ENCODE peak calls at places on chromosomes 16 and 17, in eight cellular contexts. N, O, T, L, B, A, Q and C are unnamed samples.

GRCh38 chr17:2064980-2065785 is 10.3 kb downstream of the HIC1 start:
- DNase-seq in N (no peak), O (peak), T (peak), L (no peak), B (no peak), A (peak), Q (peak), C (no peak)

GRCh38 chr16:68265078-68265925 is 976 bp downstream of the SLC7A6 start:
- DNase-seq in N (peak), O (peak), T (no peak), L (peak), B (peak), A (peak), Q (peak), C (peak)

GRCh38 chr16:80092686-80093085 is 448.1 kb upstream of the DYNLRB2 start:
- DNase-seq in N (no peak), O (no peak), T (no peak), L (no peak), B (no peak), A (no peak), Q (no peak), C (no peak)

GRCh38 chr17:41308918-41309359 is at the start of gene KRTAP16-1:
- DNase-seq in N (peak), O (no peak), T (no peak), L (peak), B (no peak), A (no peak), Q (no peak), C (no peak)

GRCh38 chr16:31331141-31331764 is 23.7 kb upstream of the ITGAX start:
- DNase-seq in N (no peak), O (no peak), T (peak), L (peak), B (no peak), A (no peak), Q (no peak), C (no peak)

GRCh38 chr17:59547131-59547915 is 18.1 kb upstream of the DHX40 start:
- DNase-seq in N (no peak), O (no peak), T (no peak), L (no peak), B (no peak), A (no peak), Q (no peak), C (no peak)

GRCh38 chr16:69481901-69482341 is 57.5 kb downstream of the CYB5B start:
- DNase-seq in N (peak), O (peak), T (no peak), L (no peak), B (peak), A (peak), Q (peak), C (peak)

GRCh38 chr17:30808785-30809286 is 15.7 kb downstream of the CRLF3 start:
- DNase-seq in N (no peak), O (no peak), T (no peak), L (no peak), B (no peak), A (no peak), Q (no peak), C (no peak)

GRCh38 chr17:79776378-79777165 is 1.4 kb upstream of the CBX2 start:
- DNase-seq in N (peak), O (no peak), T (no peak), L (no peak), B (no peak), A (no peak), Q (no peak), C (peak)

GRCh38 chr17:146546-146945 is 9.2 kb downstream of the SCGB1C2 start:
- DNase-seq in N (no peak), O (peak), T (no peak), L (no peak), B (peak), A (no peak), Q (no peak), C (no peak)

GRCh38 chr17:48211787-48212186 is 104.2 kb downstream of the SNX11 start:
- DNase-seq in N (no peak), O (no peak), T (no peak), L (no peak), B (no peak), A (no peak), Q (no peak), C (no peak)

GRCh38 chr17:41186872-41187271 is 2.2 kb upstream of the KRTAP4-1 start:
- DNase-seq in N (peak), O (no peak), T (no peak), L (no peak), B (no peak), A (no peak), Q (no peak), C (no peak)

GRCh38 chr17:57986841-57987581 is 1.0 kb downstream of the VEZF1 start:
- DNase-seq in N (peak), O (peak), T (no peak), L (peak), B (peak), A (peak), Q (peak), C (peak)

GRCh38 chr16:53022374-53022773 is 30.3 kb downstream of the CHD9NB start:
- DNase-seq in N (no peak), O (no peak), T (no peak), L (no peak), B (peak), A (no peak), Q (peak), C (no peak)

GRCh38 chr17:59149051-59149450 is 5.9 kb downstream of the SKA2 start:
- DNase-seq in N (no peak), O (no peak), T (no peak), L (no peak), B (no peak), A (no peak), Q (no peak), C (no peak)

GRCh38 chr17:68624381-68624780 is 23.2 kb upstream of the FAM20A start:
- DNase-seq in N (no peak), O (no peak), T (no peak), L (no peak), B (no peak), A (no peak), Q (no peak), C (no peak)

GRCh38 chr17:57578608-57578990 is 166.5 kb downstream of the CCDC182 start:
- DNase-seq in N (no peak), O (no peak), T (no peak), L (no peak), B (no peak), A (no peak), Q (no peak), C (no peak)

GRCh38 chr16:78844682-78845081 is 745.2 kb downstream of the WWOX start:
- DNase-seq in N (no peak), O (no peak), T (no peak), L (no peak), B (peak), A (no peak), Q (no peak), C (no peak)

GRCh38 chr16:84692451-84692850 is 7.3 kb upstream of the USP10 start:
- DNase-seq in N (no peak), O (no peak), T (no peak), L (no peak), B (no peak), A (no peak), Q (no peak), C (no peak)

GRCh38 chr16:87895641-87896141 is 26.4 kb upstream of the SLC7A5 start:
- DNase-seq in N (no peak), O (no peak), T (no peak), L (peak), B (no peak), A (no peak), Q (peak), C (peak)

DNA sequence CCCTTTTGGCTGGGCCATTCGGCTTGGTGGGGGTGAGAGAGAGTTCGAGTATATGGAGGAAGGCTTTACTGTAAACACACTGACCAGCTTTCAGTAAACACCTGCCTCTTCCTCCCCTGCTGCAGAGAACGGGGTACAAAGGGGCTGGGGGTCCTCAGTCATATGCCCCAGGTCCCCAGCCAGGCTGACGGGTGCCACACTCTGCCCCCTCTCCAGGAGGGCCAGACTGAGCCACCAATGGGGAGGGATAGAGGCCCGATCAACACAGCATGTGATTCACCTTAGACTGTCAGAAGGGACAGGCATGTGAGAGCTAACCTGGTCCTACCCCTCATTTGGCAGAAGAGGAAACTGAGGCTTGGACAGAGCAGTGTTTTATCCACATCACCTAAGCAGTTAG is 13.0 kb downstream of the NHERF1 start:
- DNase-seq in N (no peak), O (no peak), T (no peak), L (no peak), B (no peak), A (no peak), Q (no peak), C (no peak)
- H3K27ac ChIP-seq in N (no peak), O (no peak), T (peak), L (peak), B (peak), A (no peak), Q (no peak), C (no peak)

GRCh38 chr17:82890339-82890730 is 50.5 kb upstream of the ZNF750 start:
- DNase-seq in N (peak), O (no peak), T (no peak), L (no peak), B (no peak), A (no peak), Q (no peak), C (peak)

GRCh38 chr17:82889496-82890338 is 49.9 kb upstream of the ZNF750 start:
- DNase-seq in N (peak), O (no peak), T (no peak), L (no peak), B (no peak), A (no peak), Q (peak), C (peak)

GRCh38 chr17:82887255-82888164 is 47.7 kb upstream of the ZNF750 start:
- DNase-seq in N (peak), O (no peak), T (no peak), L (no peak), B (no peak), A (no peak), Q (no peak), C (no peak)

GRCh38 chr17:82890926-82891678 is 51.3 kb upstream of the ZNF750 start:
- DNase-seq in N (peak), O (no peak), T (no peak), L (no peak), B (no peak), A (no peak), Q (no peak), C (no peak)

GRCh38 chr17:82888583-82889495 is 49.0 kb upstream of the ZNF750 start:
- DNase-seq in N (peak), O (peak), T (no peak), L (no peak), B (peak), A (no peak), Q (no peak), C (peak)
- H3K27ac ChIP-seq in N (peak), O (peak), T (no peak), L (no peak), B (peak), A (no peak), Q (peak), C (peak)

GRCh38 chr17:81858967-81859905 is 1.1 kb downstream of the P4HB start:
- DNase-seq in N (no peak), O (no peak), T (no peak), L (no peak), B (no peak), A (no peak), Q (no peak), C (no peak)
- H3K27ac ChIP-seq in N (no peak), O (peak), T (peak), L (peak), B (peak), A (peak), Q (peak), C (peak)

GRCh38 chr16:28494141-28494851 is at the start of gene APOBR:
- DNase-seq in N (peak), O (peak), T (peak), L (peak), B (peak), A (peak), Q (peak), C (peak)
- H3K27ac ChIP-seq in N (peak), O (no peak), T (peak), L (peak), B (peak), A (no peak), Q (peak), C (peak)

GRCh38 chr17:64077409-64077808 is 52.5 kb downstream of the ERN1 start:
- DNase-seq in N (peak), O (no peak), T (no peak), L (no peak), B (no peak), A (no peak), Q (no peak), C (peak)
- H3K27ac ChIP-seq in N (no peak), O (no peak), T (no peak), L (no peak), B (no peak), A (no peak), Q (no peak), C (peak)

DNA sequence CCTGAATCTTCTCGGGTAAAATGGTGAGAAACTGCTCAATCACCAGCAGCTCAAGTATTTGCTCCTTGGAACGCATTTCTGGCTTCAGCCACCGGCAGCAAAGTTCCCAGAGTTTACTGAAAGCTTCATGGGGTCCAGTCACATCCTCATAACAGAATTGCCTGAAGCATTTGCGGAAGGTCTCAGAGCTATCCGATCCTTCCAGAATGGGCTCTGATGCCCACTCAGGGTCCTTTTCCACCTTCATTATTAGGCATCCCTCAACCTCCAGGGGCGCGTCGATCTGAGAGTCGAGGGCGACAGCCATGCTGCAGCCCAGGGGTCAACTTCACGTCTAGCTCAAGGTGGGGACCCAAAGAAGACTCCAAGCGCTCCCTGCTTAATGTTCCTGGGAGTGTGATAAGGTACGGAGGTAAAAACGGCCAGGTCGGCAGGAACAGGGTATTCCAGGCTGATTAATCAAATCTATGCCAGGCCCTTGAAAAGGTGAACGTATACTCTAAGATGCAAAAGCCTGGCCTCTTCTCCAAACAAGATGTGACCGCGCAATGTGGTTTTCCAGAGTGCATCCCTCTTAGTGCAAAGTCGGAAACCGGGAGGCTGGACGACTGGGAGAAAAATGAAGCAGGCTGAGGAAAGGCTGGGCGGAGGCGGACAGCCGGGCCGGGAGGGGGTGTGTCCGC is 683 bp downstream of the ZKSCAN2 start:
- DNase-seq in N (no peak), O (no peak), T (no peak), L (no peak), B (no peak), A (no peak), Q (peak), C (peak)
- H3K27ac ChIP-seq in N (peak), O (peak), T (peak), L (peak), B (peak), A (peak), Q (peak), C (peak)

GRCh38 chr17:34361478-34362061 is 1.5 kb downstream of the CCL1 start:
- DNase-seq in N (peak), O (peak), T (peak), L (peak), B (peak), A (peak), Q (peak), C (peak)
- H3K27ac ChIP-seq in N (no peak), O (no peak), T (no peak), L (no peak), B (no peak), A (no peak), Q (no peak), C (no peak)

DNA sequence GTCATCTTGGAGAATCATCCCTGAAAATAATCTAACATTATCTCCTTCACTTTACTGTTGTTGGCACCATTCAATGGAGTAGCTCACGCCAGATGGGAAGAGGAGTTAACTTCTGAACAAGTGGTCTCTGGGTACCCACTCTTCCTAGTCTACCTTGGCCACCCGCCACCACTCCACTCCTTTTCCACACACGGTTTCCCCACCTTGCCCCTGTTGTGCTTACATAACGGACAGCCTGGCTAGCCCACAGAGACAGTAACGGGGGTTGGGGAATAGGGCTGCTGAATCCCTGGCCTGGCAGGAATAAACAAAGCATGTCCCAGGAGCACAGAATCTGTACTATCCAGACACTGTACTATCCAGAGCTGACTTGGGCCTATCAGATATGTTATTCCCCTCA is 3.6 kb upstream of the MXRA7 start:
- DNase-seq in N (no peak), O (no peak), T (no peak), L (no peak), B (no peak), A (no peak), Q (no peak), C (no peak)
- H3K27ac ChIP-seq in N (no peak), O (peak), T (no peak), L (peak), B (no peak), A (peak), Q (peak), C (no peak)